ENCODE peak calls at places on chromosomes 6 and 20, in six cellular contexts. E is endothelial cell; R is iPS-NIHi11; V is stimulated activated CD8-positive, alpha-beta memory T cell treated with anti-CD3 and anti-CD28 coated beads, Interleukin-4, amount 100 ng/mL, for 1 hour; H is amniotic stem cell; P is HT-29. Y is an unnamed sample.
A peak's percentile ranks its signal among the peaks of the same experiment; 100 is the strongest.

GRCh38 chr20:49283703-49284625 is 6.1 kb upstream of the ZNFX1 start:
- DNase-seq in P (peak; percentile 59), E (no peak), V (no peak), R (no peak), H (no peak), Y (no peak)

GRCh38 chr6:142155895-142156757 is 9.1 kb downstream of the VTA1 start:
- DNase-seq in H (no peak), P (peak; percentile 43), R (peak; percentile 28), V (no peak), E (no peak), Y (peak; percentile 14)

GRCh38 chr6:108453601-108454157 is 107.0 kb upstream of the FOXO3 start:
- DNase-seq in R (no peak), H (no peak), E (no peak), V (no peak), P (no peak), Y (peak; percentile 12)

GRCh38 chr6:45650527-45651135 is 272.9 kb upstream of the SUPT3H start:
- DNase-seq in V (no peak), H (no peak), R (no peak), P (no peak), E (no peak), Y (peak; percentile 74)

GRCh38 chr20:61874421-61875068 is 191.1 kb downstream of the TAF4 start:
- DNase-seq in E (peak; percentile 39), H (no peak), V (no peak), P (peak; percentile 49), R (peak; percentile 80), Y (no peak)

GRCh38 chr6:114249522-114249921 is 93.3 kb downstream of the HS3ST5 start:
- DNase-seq in P (no peak), V (no peak), H (no peak), R (no peak), E (no peak), Y (no peak)

GRCh38 chr6:130560231-130560630 is 194.4 kb downstream of the TMEM200A start:
- DNase-seq in R (no peak), E (no peak), P (no peak), V (no peak), H (no peak), Y (peak; percentile 16)

GRCh38 chr6:163438940-163439335 is 24.4 kb downstream of the QKI start:
- DNase-seq in H (no peak), V (no peak), R (no peak), E (no peak), P (no peak), Y (no peak)

GRCh38 chr6:123616942-123617341 is 19.8 kb downstream of the TRDN start:
- DNase-seq in P (no peak), V (no peak), E (no peak), H (no peak), R (no peak), Y (no peak)

GRCh38 chr20:19552144-19552895 is 205.7 kb upstream of the RIN2 start:
- DNase-seq in R (peak; percentile 82), E (peak; percentile 14), H (no peak), V (no peak), P (peak; percentile 25), Y (no peak)

GRCh38 chr6:16944601-16945000 is 157.2 kb upstream of the STMND1 start:
- DNase-seq in V (no peak), H (no peak), E (no peak), R (no peak), P (no peak), Y (no peak)

GRCh38 chr20:9332783-9333482 is 181.5 kb upstream of the LAMP5 start:
- DNase-seq in E (no peak), V (no peak), R (no peak), H (no peak), P (no peak), Y (no peak)

GRCh38 chr20:46765506-46765905 is 56.1 kb downstream of the SLC2A10 start:
- DNase-seq in V (no peak), H (no peak), R (no peak), E (no peak), P (no peak), Y (no peak)

GRCh38 chr20:21519136-21519584 is 5.3 kb upstream of the NKX2-2 start:
- DNase-seq in V (no peak), R (no peak), E (no peak), H (no peak), P (no peak), Y (no peak)